ENCODE peak calls at places on chromosomes 13 and 19, in five cellular contexts. J is stimulated activated naive CD4-positive, alpha-beta T cell; Z is activated T-cell treated with anti-CD3 and anti-CD28 coated beads for 1 hour; K is heart left ventricle; O is endothelial cell. V is an unnamed sample.

GRCh38 chr19:46828484-46828883 is 22.2 kb downstream of the AP2S1 start:
- DNase-seq in J (no peak), Z (no peak), K (no peak), O (no peak), V (no peak)

GRCh38 chr13:105462981-105463380 is 1072.5 kb downstream of the EFNB2 start:
- DNase-seq in J (no peak), Z (no peak), K (no peak), O (no peak), V (no peak)

GRCh38 chr13:47788844-47789243 is 212.2 kb downstream of the SUCLA2 start:
- DNase-seq in J (no peak), Z (no peak), K (no peak), O (no peak), V (no peak)

GRCh38 chr19:32875428-32875827 is 5.9 kb upstream of the SLC7A9 start:
- DNase-seq in J (no peak), Z (no peak), K (no peak), O (no peak), V (no peak)

GRCh38 chr19:1132625-1133383 is 29.0 kb downstream of the GPX4 start:
- DNase-seq in J (no peak), Z (no peak), K (no peak), O (no peak), V (peak; percentile 19)

GRCh38 chr13:99536023-99536422 is 34.8 kb downstream of the TM9SF2 start:
- DNase-seq in J (no peak), Z (no peak), K (no peak), O (no peak), V (no peak)

GRCh38 chr19:55247621-55248099 is 11.2 kb downstream of the PPP6R1 start:
- DNase-seq in J (no peak), Z (no peak), K (peak; percentile 65), O (no peak), V (no peak)

GRCh38 chr13:73335226-73335625 is 276.4 kb downstream of the KLF5 start:
- DNase-seq in J (no peak), Z (no peak), K (no peak), O (no peak), V (no peak)

GRCh38 chr13:33280550-33280905 is 5.0 kb downstream of the STARD13 start:
- DNase-seq in J (no peak), Z (no peak), K (no peak), O (no peak), V (no peak)

GRCh38 chr13:89455741-89456140 is 1784.6 kb downstream of the SLITRK5 start:
- DNase-seq in J (no peak), Z (no peak), K (no peak), O (no peak), V (no peak)

GRCh38 chr13:94641432-94641941 is 39.8 kb downstream of the GPR180 start:
- DNase-seq in J (no peak), Z (no peak), K (no peak), O (no peak), V (no peak)

GRCh38 chr19:6048808-6049405 is 61.4 kb downstream of the RFX2 start:
- DNase-seq in J (peak; percentile 67), Z (peak; percentile 72), K (peak; percentile 85), O (peak; percentile 78), V (peak; percentile 78)

GRCh38 chr13:20505405-20506366 is 20.0 kb downstream of the CRYL1 start:
- DNase-seq in J (no peak), Z (no peak), K (no peak), O (no peak), V (no peak)

GRCh38 chr19:16381756-16382401 is 57.3 kb downstream of the KLF2 start:
- DNase-seq in J (no peak), Z (no peak), K (peak; percentile 85), O (no peak), V (no peak)

V was measured in naive thymus-derived CD4-positive, alpha-beta T cell.